ENCODE peak calls at places on chromosomes 2 and 18, in four cellular contexts. One of them, this sample, is unnamed.

GRCh38 chr2:128154225-128154624 is 63.2 kb downstream of the UGGT1 start:
- DNase-seq in NCI-H1694 treated with DMSO at 0.1 percent for 48 hours: no peak
- DNase-seq in erythroblast: no peak
- DNase-seq in T-helper 2 cell: no peak
- DNase-seq in this sample: no peak

GRCh38 chr2:100274076-100274475 is 48.2 kb downstream of the LONRF2 start:
- DNase-seq in erythroblast: no peak
- DNase-seq in T-helper 2 cell: no peak
- DNase-seq in NCI-H1694 treated with DMSO at 0.1 percent for 48 hours: no peak
- DNase-seq in this sample: no peak

GRCh38 chr18:6069539-6069938 is 174.2 kb upstream of the TMEM200C start:
- DNase-seq in NCI-H1694 treated with DMSO at 0.1 percent for 48 hours: no peak
- DNase-seq in T-helper 2 cell: no peak
- DNase-seq in erythroblast: no peak
- DNase-seq in this sample: no peak

GRCh38 chr2:69483696-69484095 is 46.5 kb upstream of the NFU1 start:
- DNase-seq in erythroblast: no peak
- DNase-seq in NCI-H1694 treated with DMSO at 0.1 percent for 48 hours: no peak
- DNase-seq in T-helper 2 cell: no peak
- DNase-seq in this sample: no peak

GRCh38 chr2:190169221-190170072 is 106.9 kb upstream of the MSTN start:
- DNase-seq in NCI-H1694 treated with DMSO at 0.1 percent for 48 hours: no peak
- DNase-seq in T-helper 2 cell: no peak
- DNase-seq in erythroblast: peak
- DNase-seq in this sample: no peak

GRCh38 chr2:134122610-134123009 is 131.3 kb upstream of the MGAT5 start:
- DNase-seq in NCI-H1694 treated with DMSO at 0.1 percent for 48 hours: peak
- DNase-seq in erythroblast: no peak
- DNase-seq in T-helper 2 cell: no peak
- DNase-seq in this sample: no peak

GRCh38 chr2:151878655-151879563 is 50.7 kb upstream of the ARL5A start:
- DNase-seq in NCI-H1694 treated with DMSO at 0.1 percent for 48 hours: no peak
- DNase-seq in erythroblast: no peak
- DNase-seq in T-helper 2 cell: no peak
- DNase-seq in this sample: peak

GRCh38 chr2:151052850-151053660 is 208.6 kb downstream of the RBM43 start:
- DNase-seq in NCI-H1694 treated with DMSO at 0.1 percent for 48 hours: no peak
- DNase-seq in T-helper 2 cell: no peak
- DNase-seq in erythroblast: no peak
- DNase-seq in this sample: no peak

GRCh38 chr2:183248866-183249567 is 124.8 kb downstream of the NUP35 start:
- DNase-seq in erythroblast: peak
- DNase-seq in T-helper 2 cell: no peak
- DNase-seq in NCI-H1694 treated with DMSO at 0.1 percent for 48 hours: peak
- DNase-seq in this sample: peak

GRCh38 chr2:121333231-121333630 is 48.2 kb upstream of the TFCP2L1 start:
- DNase-seq in erythroblast: no peak
- DNase-seq in NCI-H1694 treated with DMSO at 0.1 percent for 48 hours: no peak
- DNase-seq in T-helper 2 cell: no peak
- DNase-seq in this sample: no peak

GRCh38 chr2:178413472-178414265 is 37.3 kb downstream of the PRKRA start:
- DNase-seq in NCI-H1694 treated with DMSO at 0.1 percent for 48 hours: peak
- DNase-seq in T-helper 2 cell: peak
- DNase-seq in erythroblast: peak
- DNase-seq in this sample: peak

GRCh38 chr18:10499230-10499629 is 26.6 kb upstream of the NAPG start:
- DNase-seq in NCI-H1694 treated with DMSO at 0.1 percent for 48 hours: no peak
- DNase-seq in erythroblast: no peak
- DNase-seq in T-helper 2 cell: no peak
- DNase-seq in this sample: no peak

GRCh38 chr2:54559593-54560145 is 103.5 kb downstream of the SPTBN1 start:
- DNase-seq in NCI-H1694 treated with DMSO at 0.1 percent for 48 hours: no peak
- DNase-seq in erythroblast: peak
- DNase-seq in T-helper 2 cell: no peak
- DNase-seq in this sample: peak

GRCh38 chr2:121058852-121059558 is 226.0 kb downstream of the TFCP2L1 start:
- DNase-seq in erythroblast: no peak
- DNase-seq in NCI-H1694 treated with DMSO at 0.1 percent for 48 hours: no peak
- DNase-seq in T-helper 2 cell: no peak
- DNase-seq in this sample: no peak

GRCh38 chr2:49943944-49944803 is 789.9 kb upstream of the FSHR start:
- DNase-seq in NCI-H1694 treated with DMSO at 0.1 percent for 48 hours: no peak
- DNase-seq in T-helper 2 cell: no peak
- DNase-seq in erythroblast: no peak
- DNase-seq in this sample: no peak

This sample was measured in astrocyte of the hippocampus.